ENCODE peak calls at places on chromosomes 4 and X, in nine cellular contexts. L, C, M, F, X, K, N, E and R are unnamed samples.

GRCh38 chr4:173527103-173527876 is 2.7 kb downstream of the HAND2 start:
- DNase-seq in N (no peak), E (peak), C (no peak), F (no peak), L (no peak), K (no peak), M (no peak), X (no peak), R (no peak)

GRCh38 chr4:61958591-61958990 is 758.5 kb downstream of the ADGRL3 start:
- DNase-seq in K (no peak), C (no peak), X (no peak), L (no peak), F (no peak), M (no peak), E (no peak), N (no peak), R (no peak)

GRCh38 chrX:104113237-104113965 is 1.1 kb downstream of the ZCCHC18 start:
- DNase-seq in C (peak), K (peak), N (no peak), F (no peak), X (peak), M (peak), E (peak), L (peak), R (peak)

GRCh38 chr4:121822796-121823504 is 733 bp downstream of the CCNA2 start:
- DNase-seq in C (no peak), X (no peak), M (no peak), L (no peak), F (no peak), E (peak), K (no peak), N (no peak), R (peak)

GRCh38 chr4:7031526-7032449 is 11.4 kb upstream of the TADA2B start:
- DNase-seq in K (no peak), L (no peak), X (no peak), F (no peak), E (no peak), N (no peak), M (no peak), C (no peak), R (no peak)

GRCh38 chrX:99142745-99143144 is 1267.3 kb downstream of the PCDH19 start:
- DNase-seq in M (no peak), L (no peak), C (no peak), K (no peak), E (peak), X (no peak), F (no peak), N (no peak), R (no peak)

GRCh38 chr4:73917081-73917501 is 47.9 kb downstream of the CXCL1 start:
- DNase-seq in C (peak), F (peak), N (no peak), E (no peak), L (no peak), X (no peak), M (no peak), K (peak), R (no peak)

GRCh38 chrX:118521435-118521834 is 25.8 kb downstream of the DOCK11 start:
- DNase-seq in E (no peak), L (no peak), F (no peak), X (no peak), N (no peak), K (no peak), M (no peak), C (no peak), R (no peak)

GRCh38 chr4:26356067-26356466 is 35.3 kb downstream of the RBPJ start:
- DNase-seq in E (peak), N (no peak), L (no peak), F (no peak), C (no peak), M (no peak), X (no peak), K (no peak), R (no peak)

GRCh38 chr4:119731146-119731742 is 102.6 kb upstream of the PDE5A start:
- DNase-seq in L (no peak), C (no peak), X (no peak), F (no peak), K (no peak), E (peak), N (no peak), M (no peak), R (no peak)

GRCh38 chrX:41468647-41469323 is 21.6 kb downstream of the NYX start:
- DNase-seq in L (no peak), F (no peak), X (no peak), K (no peak), M (no peak), C (no peak), E (no peak), N (no peak), R (no peak)

GRCh38 chrX:24341795-24342194 is 18.6 kb upstream of the SUPT20HL1 start:
- DNase-seq in L (no peak), N (no peak), F (peak), K (no peak), C (peak), M (no peak), X (no peak), E (no peak), R (no peak)

GRCh38 chr4:105179539-105180401 is 33.1 kb downstream of the TET2 start:
- DNase-seq in L (no peak), C (peak), X (no peak), E (no peak), F (no peak), K (no peak), M (no peak), N (no peak), R (no peak)

GRCh38 chr4:53962516-53963225 is 101.7 kb downstream of the CHIC2 start:
- DNase-seq in E (no peak), N (no peak), X (no peak), C (peak), K (peak), L (no peak), M (no peak), F (no peak), R (no peak)

GRCh38 chr4:147044241-147044640 is 98.6 kb upstream of the TTC29 start:
- DNase-seq in N (no peak), K (no peak), X (no peak), E (no peak), C (no peak), M (no peak), F (no peak), L (no peak), R (no peak)

GRCh38 chr4:123505457-123506310 is 109.1 kb downstream of the SPRY1 start:
- DNase-seq in X (no peak), N (no peak), M (peak), C (no peak), E (peak), F (no peak), K (no peak), L (peak), R (peak)

GRCh38 chr4:183960021-183960420 is 54.9 kb downstream of the STOX2 start:
- DNase-seq in X (no peak), L (no peak), C (no peak), E (peak), M (peak), F (no peak), N (no peak), K (peak), R (peak)

GRCh38 chr4:89365375-89366170 is 58.0 kb upstream of the GPRIN3 start:
- DNase-seq in M (no peak), E (no peak), C (no peak), K (no peak), F (no peak), N (no peak), L (no peak), X (no peak), R (no peak)

GRCh38 chr4:188879598-188879997 is 740.4 kb downstream of the TRIML1 start:
- DNase-seq in X (no peak), M (no peak), F (no peak), C (no peak), E (no peak), N (no peak), K (no peak), L (no peak), R (no peak)